ENCODE peak calls at places on chromosomes 1 and 21, in five cellular contexts. K, L, U, R and N are unnamed samples.

GRCh38 chr1:245441699-245442098 is 286.9 kb downstream of the KIF26B start:
- DNase-seq in U (no peak), K (peak), R (no peak), L (no peak), N (peak)

GRCh38 chr1:230191079-230191478 is 124.0 kb downstream of the GALNT2 start:
- DNase-seq in U (no peak), L (no peak), R (no peak), K (no peak), N (no peak)

GRCh38 chr1:225044258-225044657 is 114.8 kb downstream of the DNAH14 start:
- DNase-seq in R (no peak), K (no peak), U (no peak), L (no peak), N (no peak)

GRCh38 chr1:234731371-234732085 is 121.5 kb upstream of the IRF2BP2 start:
- DNase-seq in K (no peak), U (peak), L (no peak), R (no peak), N (no peak)

GRCh38 chr1:94707321-94708298 is 112.5 kb upstream of the SLC44A3 start:
- DNase-seq in K (no peak), U (no peak), L (no peak), R (no peak), N (no peak)

GRCh38 chr1:6638226-6638625 is 13.6 kb downstream of the THAP3 start:
- DNase-seq in L (no peak), R (no peak), K (no peak), U (no peak), N (no peak)

GRCh38 chr1:84724128-84724860 is 34.0 kb upstream of the SSX2IP start:
- DNase-seq in R (no peak), L (no peak), U (no peak), K (peak), N (no peak)

GRCh38 chr1:33176887-33177286 is 5.0 kb downstream of the TRIM62 start:
- DNase-seq in K (no peak), L (no peak), U (no peak), R (no peak), N (no peak)

GRCh38 chr1:184212649-184213314 is 161.3 kb downstream of the TSEN15 start:
- DNase-seq in K (no peak), L (no peak), R (no peak), U (peak), N (no peak)

GRCh38 chr1:214423045-214423444 is 128.4 kb downstream of the PTPN14 start:
- DNase-seq in R (no peak), K (no peak), L (no peak), U (no peak), N (no peak)

GRCh38 chr1:50936321-50936720 is 23.7 kb downstream of the FAF1 start:
- DNase-seq in U (no peak), L (no peak), K (no peak), R (no peak), N (no peak)

GRCh38 chr21:31872072-31872451 is 758 bp upstream of the HUNK start:
- DNase-seq in K (no peak), U (no peak), L (no peak), R (no peak), N (no peak)

GRCh38 chr21:22791986-22792560 is 1793.9 kb downstream of the NCAM2 start:
- DNase-seq in R (peak), K (peak), U (peak), L (peak), N (peak)

GRCh38 chr1:202023033-202023433 is 12.6 kb downstream of the ELF3 start:
- DNase-seq in U (peak), R (peak), K (no peak), L (no peak), N (no peak)

GRCh38 chr1:109112056-109112651 is 1.8 kb upstream of the ELAPOR1 start:
- DNase-seq in R (peak), L (no peak), K (no peak), U (no peak), N (no peak)

GRCh38 chr1:172827841-172828240 is 168.9 kb downstream of the FASLG start:
- DNase-seq in U (no peak), L (no peak), R (no peak), K (no peak), N (no peak)